ENCODE peak calls at places on chromosomes 11 and 22, in five cellular contexts. E, Y, H, G and M are unnamed samples. For H3K36me3, the result is how much of the 10 kb centered on the place peaks cover.

GRCh38 chr11:112513417-112513816 is 252.8 kb upstream of the PLET1 start:
- DNase-seq in E (no peak), Y (no peak), H (no peak), G (no peak), M (no peak)

GRCh38 chr11:40027737-40028136 is 1431.7 kb downstream of the LRRC4C start:
- DNase-seq in E (no peak), Y (no peak), H (no peak), G (no peak), M (no peak)

GRCh38 chr11:71338806-71339177 is 86.4 kb upstream of the SHANK2 start:
- DNase-seq in E (no peak), Y (no peak), H (no peak), G (no peak), M (no peak)

GRCh38 chr11:72641900-72642814 is 32.1 kb downstream of the PDE2A start:
- DNase-seq in E (peak), Y (peak), H (peak), G (no peak), M (no peak)

GRCh38 chr22:30565341-30565740 is 9.1 kb downstream of the GAL3ST1 start:
- DNase-seq in E (no peak), Y (no peak), H (no peak), G (no peak), M (no peak)

GRCh38 chr22:40635008-40635939 is 1.2 kb downstream of the MRTFA start:
- DNase-seq in E (no peak), Y (no peak), H (no peak), G (no peak), M (no peak)

GRCh38 chr11:13661074-13661623 is 7.3 kb upstream of the FAR1 start:
- DNase-seq in E (no peak), Y (no peak), H (no peak), G (no peak), M (no peak)

GRCh38 chr11:1088927-1089737 is 14.5 kb downstream of the MUC2 start:
- DNase-seq in E (no peak), Y (no peak), H (no peak), G (no peak), M (peak)

GRCh38 chr11:118748056-118748455 is 42.9 kb downstream of the DDX6 start:
- DNase-seq in E (no peak), Y (no peak), H (no peak), G (no peak), M (no peak)

GRCh38 chr11:93024376-93024775 is 54.9 kb downstream of the MTNR1B start:
- DNase-seq in E (no peak), Y (no peak), H (no peak), G (no peak), M (no peak)

GRCh38 chr11:15911377-15912044 is 444.8 kb downstream of the SOX6 start:
- DNase-seq in E (no peak), Y (peak), H (peak), G (no peak), M (no peak)

GRCh38 chr11:57638811-57639320 is 10.8 kb downstream of the YPEL4 start:
- DNase-seq in E (no peak), Y (peak), H (no peak), G (no peak), M (no peak)

GRCh38 chr11:6736495-6737121 is 35.2 kb downstream of the OR2AG2 start:
- DNase-seq in E (peak), Y (peak), H (no peak), G (no peak), M (no peak)

GRCh38 chr11:7571640-7572000 is 57.8 kb downstream of the PPFIBP2 start:
- DNase-seq in E (peak), Y (peak), H (peak), G (no peak), M (peak)

GRCh38 chr11:8566613-8567210 is 27.3 kb downstream of the STK33 start:
- DNase-seq in E (peak), Y (peak), H (no peak), G (no peak), M (no peak)

GRCh38 chr11:65425105-65425970 is 2.7 kb downstream of the NEAT1 start:
- DNase-seq in E (peak), Y (peak), H (no peak), G (peak), M (peak)

GRCh38 chr11:7579226-7579825 is 65.5 kb downstream of the PPFIBP2 start:
- DNase-seq in E (no peak), Y (no peak), H (no peak), G (no peak), M (no peak)

GRCh38 chr11:41431784-41432183 is 27.7 kb downstream of the LRRC4C start:
- DNase-seq in E (no peak), Y (peak), H (no peak), G (no peak), M (no peak)

GRCh38 chr11:112830255-112830654 is 131.0 kb upstream of the NCAM1 start:
- DNase-seq in E (no peak), Y (no peak), H (no peak), G (no peak), M (no peak)

GRCh38 chr11:78349614-78350013 is 68.0 kb downstream of the GAB2 start:
- DNase-seq in E (no peak), Y (no peak), H (no peak), G (no peak), M (no peak)

GRCh38 chr11:12541588-12542151 is 132.6 kb upstream of the TEAD1 start:
- DNase-seq in E (no peak), Y (no peak), H (no peak), G (no peak), M (no peak)

GRCh38 chr11:18540207-18541009 is 13.7 kb upstream of the TSG101 start:
- DNase-seq in E (peak), Y (peak), H (no peak), G (no peak), M (no peak)

GRCh38 chr11:68691402-68691784 is 7.0 kb downstream of the GAL start:
- DNase-seq in E (no peak), Y (no peak), H (no peak), G (no peak), M (no peak)

GRCh38 chr11:8352852-8353505 is 89.3 kb upstream of the LMO1 start:
- DNase-seq in E (no peak), Y (no peak), H (no peak), G (no peak), M (no peak)

GRCh38 chr11:48096588-48097525 is 116.5 kb downstream of the PTPRJ start:
- DNase-seq in E (peak), Y (no peak), H (no peak), G (no peak), M (no peak)

GRCh38 chr11:8261921-8262551 is 1.6 kb downstream of the LMO1 start:
- DNase-seq in E (no peak), Y (no peak), H (no peak), G (no peak), M (no peak)

GRCh38 chr22:48717883-48718817 is 1109.5 kb downstream of the BRD1 start:
- DNase-seq in E (no peak), Y (no peak), H (no peak), G (no peak), M (no peak)

GRCh38 chr11:1839924-1840779 is 1.4 kb downstream of the TNNI2 start:
- DNase-seq in E (no peak), Y (no peak), H (peak), G (no peak), M (no peak)

GRCh38 chr11:113885897-113886296 is 10.5 kb upstream of the USP28 start:
- DNase-seq in E (no peak), Y (no peak), H (no peak), G (no peak), M (no peak)

GRCh38 chr11:46277313-46277622 is 194 bp upstream of the CREB3L1 start:
- DNase-seq in E (no peak), Y (peak), H (no peak), G (no peak), M (no peak)

GRCh38 chr22:42926034-42926433 is 69.0 kb upstream of the ARFGAP3 start:
- DNase-seq in E (no peak), Y (no peak), H (no peak), G (no peak), M (no peak)

GRCh38 chr11:60757231-60757800 is 649 bp downstream of the MS4A15 start:
- DNase-seq in E (no peak), Y (no peak), H (no peak), G (no peak), M (no peak)

GRCh38 chr11:2769779-2770555 is 70.2 kb upstream of the KCNQ1OT1 start:
- DNase-seq in E (no peak), Y (no peak), H (peak), G (no peak), M (peak)

GRCh38 chr11:19774817-19775600 is 62.4 kb downstream of the NAV2 start:
- DNase-seq in E (no peak), Y (no peak), H (no peak), G (no peak), M (no peak)

GRCh38 chr11:19770277-19770676 is 57.6 kb downstream of the NAV2 start:
- DNase-seq in E (no peak), Y (no peak), H (no peak), G (no peak), M (no peak)

GRCh38 chr11:19769820-19770219 is 57.2 kb downstream of the NAV2 start:
- DNase-seq in E (peak), Y (no peak), H (no peak), G (no peak), M (no peak)

GRCh38 chr11:19774329-19774728 is 61.7 kb downstream of the NAV2 start:
- DNase-seq in E (no peak), Y (no peak), H (no peak), G (no peak), M (no peak)

DNA sequence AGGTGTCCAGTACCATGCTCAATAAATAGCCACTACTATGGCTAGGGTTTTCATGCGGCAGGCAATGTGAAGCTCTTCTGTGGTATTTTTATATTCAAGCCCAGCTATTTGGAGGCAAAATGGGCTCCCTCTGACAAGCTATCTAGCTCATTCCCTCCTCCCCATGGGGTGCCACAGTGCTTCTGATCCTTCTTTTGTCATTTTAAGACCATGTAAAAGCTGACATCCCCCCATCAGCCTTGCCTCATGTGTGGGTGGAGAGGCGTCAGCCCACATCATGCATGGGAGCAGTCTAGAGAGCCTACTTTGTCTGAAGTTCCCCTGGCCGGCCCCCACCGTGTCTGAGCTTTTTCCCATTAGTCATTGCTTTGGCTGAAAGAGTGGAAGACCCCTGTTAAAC is 59.8 kb downstream of the NAV2 start:
- DNase-seq in E (no peak), Y (peak), H (no peak), G (no peak), M (no peak)
- H3K27ac ChIP-seq in E (no peak), Y (no peak), H (no peak), G (no peak), M (no peak)

GRCh38 chr11:38640854-38641253 is 2042.8 kb upstream of the RAG2 start:
- DNase-seq in E (no peak), Y (no peak), H (no peak), G (no peak), M (no peak)
- H3K36me3 ChIP-seq in E (under half), Y (under half), H (under half), G (under half), M (under half)

DNA sequence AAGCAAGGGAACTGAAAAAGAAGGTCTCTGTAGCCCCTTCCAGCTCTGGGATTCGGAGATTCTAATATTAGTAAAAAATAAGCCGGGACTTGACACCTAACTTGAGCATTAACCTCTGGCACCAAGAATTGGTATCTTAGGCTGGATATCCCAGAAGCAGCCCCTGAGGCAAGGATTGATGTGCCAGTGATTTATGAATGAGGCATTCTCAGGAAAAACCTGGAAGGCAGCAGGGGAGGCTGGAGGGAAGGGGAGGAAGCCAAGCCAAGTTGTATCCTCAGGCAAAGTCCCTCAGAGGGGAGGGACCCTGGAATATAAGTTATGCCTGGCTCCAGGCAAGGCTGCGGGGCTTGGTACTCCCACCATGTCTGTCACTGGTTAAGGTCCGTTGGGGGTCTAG is 30.0 kb downstream of the LMO2 start:
- DNase-seq in E (no peak), Y (no peak), H (no peak), G (no peak), M (no peak)
- H3K27ac ChIP-seq in E (no peak), Y (peak), H (no peak), G (no peak), M (no peak)

GRCh38 chr22:36301384-36301828 is 48.5 kb downstream of the APOL1 start:
- DNase-seq in E (peak), Y (peak), H (peak), G (peak), M (peak)
- H3K36me3 ChIP-seq in E (half or more), Y (half or more), H (under half), G (half or more), M (under half)

GRCh38 chr22:46096051-46096450 is 54.3 kb upstream of the PPARA start:
- DNase-seq in E (no peak), Y (no peak), H (no peak), G (no peak), M (peak)
- H3K27ac ChIP-seq in E (no peak), Y (no peak), H (no peak), G (no peak), M (no peak)

DNA sequence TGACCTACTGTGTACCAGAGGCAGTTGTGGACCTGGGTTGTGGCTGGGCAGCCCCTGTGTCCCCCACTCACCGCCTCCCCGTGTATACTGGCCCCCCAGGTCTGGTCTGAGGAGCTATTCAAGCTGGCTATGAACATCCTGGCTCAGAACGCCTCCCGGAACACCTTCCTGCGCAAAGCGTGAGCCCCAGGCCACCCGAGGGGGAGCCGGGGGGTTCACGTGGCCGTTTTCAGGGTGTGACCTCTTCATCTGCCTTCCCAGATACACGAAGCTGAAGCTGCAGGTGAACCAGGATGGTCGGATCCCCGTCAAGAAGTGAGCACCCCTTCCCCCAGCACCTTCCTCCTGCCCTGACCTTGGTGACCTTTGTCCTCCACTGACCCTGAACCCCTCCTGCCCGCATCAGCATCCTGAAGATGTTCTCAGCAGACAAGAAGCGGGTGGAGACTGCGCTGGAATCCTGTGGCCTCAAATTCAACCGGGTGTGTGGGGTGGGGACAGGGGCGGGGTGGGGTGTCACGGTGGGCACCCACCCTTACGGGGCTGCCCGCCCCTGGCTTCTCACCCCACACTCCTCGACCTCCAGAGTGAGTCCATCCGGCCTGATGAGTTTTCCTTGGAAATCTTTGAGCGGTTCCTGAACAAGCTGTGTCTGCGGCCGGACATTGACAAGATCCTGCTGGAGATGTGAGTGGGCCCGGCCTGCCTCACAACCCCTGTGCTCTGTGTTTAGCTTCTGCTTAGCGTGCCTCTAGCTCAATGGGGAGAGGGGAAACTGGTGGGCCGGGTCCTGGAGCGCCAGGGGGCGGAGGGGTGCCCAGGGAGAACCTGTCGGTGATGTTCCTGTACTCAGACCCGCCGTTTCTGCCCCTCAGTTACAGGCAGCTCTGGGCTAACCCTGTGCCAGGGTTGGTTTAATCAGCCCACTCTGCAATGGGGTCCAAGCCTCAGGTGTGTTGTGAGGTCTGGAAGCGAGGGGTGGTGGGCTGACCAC is 4.1 kb downstream of the PLCB3 start:
- DNase-seq in E (no peak), Y (no peak), H (no peak), G (no peak), M (no peak)
- H3K36me3 ChIP-seq in E (under half), Y (half or more), H (under half), G (under half), M (under half)

GRCh38 chr22:19731361-19731725 is 8.0 kb downstream of the GP1BB start:
- DNase-seq in E (no peak), Y (no peak), H (no peak), G (no peak), M (no peak)
- H3K27ac ChIP-seq in E (no peak), Y (no peak), H (no peak), G (no peak), M (no peak)

GRCh38 chr11:128481135-128481534 is 106.2 kb downstream of the ETS1 start:
- DNase-seq in E (peak), Y (no peak), H (no peak), G (no peak), M (no peak)
- H3K36me3 ChIP-seq in E (under half), Y (under half), H (under half), G (half or more), M (under half)